ENCODE peak calls at places on chromosomes 3 and 15, in six cellular contexts. X is osteoblast, L is psoas muscle, B is A549, N is hepatocyte, Q is lung. U is an unnamed sample.

GRCh38 chr3:117537949-117538348 is 828.4 kb downstream of the TUSC7 start:
- DNase-seq in X (no peak), L (no peak), B (no peak), N (no peak), Q (no peak), U (no peak)

GRCh38 chr3:146277953-146278631 is 27.2 kb upstream of the PLSCR4 start:
- DNase-seq in X (no peak), L (no peak), B (peak; percentile 19), N (no peak), Q (no peak), U (no peak)

GRCh38 chr15:99279783-99280307 is 28.6 kb downstream of the LRRC28 start:
- DNase-seq in X (no peak), L (no peak), B (no peak), N (no peak), Q (no peak), U (no peak)

GRCh38 chr15:49088996-49089395 is 42.8 kb upstream of the SECISBP2L start:
- DNase-seq in X (no peak), L (no peak), B (no peak), N (no peak), Q (no peak), U (no peak)

GRCh38 chr3:66854752-66855151 is 143.4 kb upstream of the KBTBD8 start:
- DNase-seq in X (no peak), L (no peak), B (no peak), N (no peak), Q (no peak), U (no peak)

GRCh38 chr3:89312141-89312540 is 204.7 kb downstream of the EPHA3 start:
- DNase-seq in X (no peak), L (no peak), B (no peak), N (no peak), Q (no peak), U (no peak)

GRCh38 chr15:99564221-99565030 is 1.4 kb upstream of the MEF2A start:
- DNase-seq in X (peak; percentile 85), L (no peak), B (no peak), N (peak; percentile 35), Q (no peak), U (peak; percentile 24)

GRCh38 chr3:49454898-49455681 is 15.0 kb upstream of the DAG1 start:
- DNase-seq in X (peak; percentile 61), L (no peak), B (no peak), N (no peak), Q (no peak), U (no peak)

GRCh38 chr3:129460155-129460554 is 20.1 kb downstream of the IFT122 start:
- DNase-seq in X (no peak), L (no peak), B (no peak), N (no peak), Q (no peak), U (no peak)

GRCh38 chr3:46705751-46706572 is 4.8 kb downstream of the TMIE start:
- DNase-seq in X (peak; percentile 94), L (no peak), B (no peak), N (peak; percentile 48), Q (no peak), U (no peak)

GRCh38 chr3:2166552-2166951 is 67.9 kb downstream of the CNTN4 start:
- DNase-seq in X (no peak), L (no peak), B (peak; percentile 6), N (peak; percentile 10), Q (no peak), U (no peak)

GRCh38 chr3:132417695-132418520 is 606 bp downstream of the DNAJC13 start:
- DNase-seq in X (peak; percentile 74), L (peak; percentile 47), B (peak; percentile 57), N (peak; percentile 85), Q (peak; percentile 68), U (peak; percentile 49)

GRCh38 chr3:134279466-134279865 is 28.8 kb upstream of the RYK start:
- DNase-seq in X (no peak), L (no peak), B (no peak), N (no peak), Q (no peak), U (no peak)

DNA sequence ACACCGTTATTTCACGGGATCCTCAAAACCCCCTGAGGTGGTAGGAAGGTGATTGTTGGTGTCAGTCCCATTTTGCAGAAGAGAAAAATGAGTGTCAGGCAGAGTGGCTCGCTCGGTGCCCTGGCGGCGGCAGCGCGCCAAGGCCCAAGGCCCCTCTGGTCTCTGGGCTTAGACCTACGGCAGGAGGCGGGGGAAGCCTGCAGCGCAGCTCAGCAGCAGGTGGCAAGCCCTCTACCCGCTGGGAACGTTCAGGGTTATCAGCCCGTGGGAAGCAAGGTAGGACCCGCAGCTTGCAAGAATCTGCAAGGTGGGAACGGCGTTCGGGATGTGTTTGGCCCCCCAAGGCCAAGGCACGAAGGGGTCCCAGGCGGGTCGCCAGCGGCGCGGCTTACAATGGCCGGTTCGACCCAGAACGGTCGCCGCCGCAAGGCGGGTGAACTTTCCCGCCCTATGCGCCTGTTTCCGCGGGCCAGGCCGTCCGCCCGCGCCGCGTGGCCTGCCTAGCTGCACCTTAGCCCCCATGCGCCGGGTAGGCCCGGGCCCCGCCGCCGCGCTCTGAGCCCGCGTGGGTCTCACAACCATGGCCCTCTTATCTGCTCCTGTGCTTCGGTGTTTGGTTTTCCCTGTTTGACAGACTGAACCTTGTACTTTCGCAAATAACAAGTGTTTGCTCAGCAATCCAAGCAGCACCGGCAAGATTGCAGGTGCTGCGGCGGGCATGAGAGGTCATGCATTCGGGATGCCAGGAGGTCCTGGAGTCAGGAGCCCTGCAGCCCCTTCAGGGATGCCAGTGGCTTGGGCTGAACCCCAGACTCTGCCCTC is 39.7 kb downstream of the CCNL1 start:
- DNase-seq in X (no peak), L (no peak), B (no peak), N (peak; percentile 68), Q (no peak), U (peak; percentile 76)
- H3K4me1 ChIP-seq in X (peaks cover 9% of the 10 kb centered on the region), L (peaks cover 8% of the 10 kb centered on the region), B (peaks cover 43% of the 10 kb centered on the region), N (peaks cover 45% of the 10 kb centered on the region), Q (peaks cover 18% of the 10 kb centered on the region), U (peaks cover 37% of the 10 kb centered on the region)

GRCh38 chr15:32668942-32669341 is 27.4 kb downstream of the SCG5 start:
- DNase-seq in X (no peak), L (no peak), B (no peak), N (no peak), Q (no peak), U (no peak)
- H3K27ac ChIP-seq in X (peak overlapping the region; percentile 87), L (no peak overlapping the region), B (no peak overlapping the region), N (peak overlapping the region; percentile 24), Q (no peak overlapping the region), U (no peak overlapping the region)

GRCh38 chr3:61685755-61686154 is 124.4 kb downstream of the PTPRG start:
- DNase-seq in X (no peak), L (no peak), B (no peak), N (no peak), Q (no peak), U (no peak)
- H3K4me1 ChIP-seq in X (peaks cover 5% of the 10 kb centered on the region), L (peaks cover 46% of the 10 kb centered on the region), B (peaks cover 7% of the 10 kb centered on the region), N (peaks cover 13% of the 10 kb centered on the region), Q (peaks cover 32% of the 10 kb centered on the region), U (peaks cover 3% of the 10 kb centered on the region)

GRCh38 chr15:95887666-95888480 is 442.6 kb upstream of the NR2F2 start:
- DNase-seq in X (no peak), L (no peak), B (no peak), N (no peak), Q (no peak), U (no peak)

GRCh38 chr15:95894407-95894956 is 436.0 kb upstream of the NR2F2 start:
- DNase-seq in X (no peak), L (no peak), B (no peak), N (peak; percentile 36), Q (no peak), U (no peak)

GRCh38 chr15:95883064-95883463 is 447.4 kb upstream of the NR2F2 start:
- DNase-seq in X (no peak), L (no peak), B (no peak), N (no peak), Q (no peak), U (no peak)

GRCh38 chr15:95884276-95884675 is 446.2 kb upstream of the NR2F2 start:
- DNase-seq in X (peak; percentile 19), L (no peak), B (no peak), N (no peak), Q (no peak), U (no peak)

DNA sequence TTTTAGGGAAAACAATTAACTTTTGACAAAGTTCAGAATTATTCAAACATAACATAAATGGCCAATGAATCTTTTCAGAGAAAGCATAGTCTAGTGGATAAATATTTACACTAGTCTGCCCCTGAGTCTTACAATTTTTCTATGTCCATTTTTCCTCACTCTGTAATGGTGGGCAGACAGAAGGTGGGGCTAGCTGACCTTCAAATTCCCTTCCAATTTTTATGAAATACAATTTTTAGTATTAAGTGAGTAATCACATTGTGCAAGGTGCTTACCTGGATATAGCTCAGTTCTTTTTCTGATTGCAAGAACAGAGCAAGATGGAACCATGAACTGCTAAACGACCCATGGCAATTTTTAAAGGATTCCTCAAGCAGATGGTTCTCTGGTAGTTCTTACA is 441.7 kb upstream of the NR2F2 start:
- DNase-seq in X (no peak), L (no peak), B (no peak), N (no peak), Q (no peak), U (no peak)
- H3K27ac ChIP-seq in X (no peak overlapping the region), L (no peak overlapping the region), B (no peak overlapping the region), N (no peak overlapping the region), Q (no peak overlapping the region), U (no peak overlapping the region)

GRCh38 chr3:126354776-126355175 is 2.4 kb downstream of the KLF15 start:
- DNase-seq in X (peak; percentile 75), L (no peak), B (no peak), N (no peak), Q (no peak), U (peak; percentile 46)
- H3K4me1 ChIP-seq in X (peaks cover 19% of the 10 kb centered on the region), L (peaks cover 70% of the 10 kb centered on the region), B (no peaks in the 10 kb centered on the region), N (peaks cover 17% of the 10 kb centered on the region), Q (no peaks in the 10 kb centered on the region), U (peaks cover 10% of the 10 kb centered on the region)

GRCh38 chr3:148330486-148330885 is 367.2 kb upstream of the AGTR1 start:
- DNase-seq in X (no peak), L (no peak), B (no peak), N (no peak), Q (no peak), U (no peak)
- H3K27ac ChIP-seq in X (no peak overlapping the region), L (no peak overlapping the region), B (no peak overlapping the region), N (no peak overlapping the region), Q (no peak overlapping the region), U (no peak overlapping the region)

GRCh38 chr3:139306078-139306477 is 37.7 kb upstream of the MRPS22 start:
- DNase-seq in X (no peak), L (no peak), B (no peak), N (no peak), Q (no peak), U (no peak)
- H3K4me1 ChIP-seq in X (peaks cover 58% of the 10 kb centered on the region), L (no peaks in the 10 kb centered on the region), B (peaks cover 66% of the 10 kb centered on the region), N (peaks cover 14% of the 10 kb centered on the region), Q (no peaks in the 10 kb centered on the region), U (no peaks in the 10 kb centered on the region)

GRCh38 chr15:57403007-57403406 is 26.7 kb downstream of the CGNL1 start:
- DNase-seq in X (no peak), L (no peak), B (no peak), N (no peak), Q (no peak), U (no peak)
- H3K27ac ChIP-seq in X (no peak overlapping the region), L (no peak overlapping the region), B (no peak overlapping the region), N (peak overlapping the region; percentile 38), Q (no peak overlapping the region), U (no peak overlapping the region)

GRCh38 chr15:41417418-41417811 is 520 bp downstream of the RTF1 start:
- DNase-seq in X (peak; percentile 92), L (peak; percentile 50), B (peak; percentile 16), N (peak; percentile 65), Q (no peak), U (no peak)
- H3K4me1 ChIP-seq in X (peaks cover 11% of the 10 kb centered on the region), L (peaks cover 27% of the 10 kb centered on the region), B (peaks cover 13% of the 10 kb centered on the region), N (peaks cover 25% of the 10 kb centered on the region), Q (peaks cover 3% of the 10 kb centered on the region), U (peaks cover 6% of the 10 kb centered on the region)